ENCODE peak calls at places on chromosome 11, in six cellular contexts. S is fibroblast of lung, O is tibial nerve, E is bronchial epithelial cell, B is fibroblast of mammary gland, T is AG10803. R is an unnamed sample.

GRCh38 chr11:134261626-134262488 is 8.5 kb downstream of the ACAD8 start:
- DNase-seq in S (no peak), O (no peak), E (peak), B (peak), T (peak), R (no peak)

GRCh38 chr11:30573951-30574350 is 12.2 kb downstream of the MPPED2 start:
- DNase-seq in S (peak), O (no peak), E (peak), B (no peak), T (no peak), R (no peak)

GRCh38 chr11:128728767-128729587 is 35.1 kb downstream of the FLI1 start:
- DNase-seq in S (no peak), O (no peak), E (no peak), B (no peak), T (no peak), R (no peak)

GRCh38 chr11:43738600-43739409 is 58.3 kb downstream of the HSD17B12 start:
- DNase-seq in S (peak), O (no peak), E (peak), B (peak), T (peak), R (peak)

GRCh38 chr11:124970925-124971324 is 16.9 kb downstream of the CCDC15 start:
- DNase-seq in S (peak), O (no peak), E (peak), B (peak), T (peak), R (peak)

GRCh38 chr11:13238879-13239514 is 38.6 kb upstream of the BMAL1 start:
- DNase-seq in S (peak), O (no peak), E (peak), B (peak), T (peak), R (no peak)

GRCh38 chr11:3035333-3035732 is 21.9 kb downstream of the CARS1 start:
- DNase-seq in S (no peak), O (no peak), E (no peak), B (no peak), T (no peak), R (no peak)

GRCh38 chr11:11524436-11525038 is 97.3 kb downstream of the GALNT18 start:
- DNase-seq in S (no peak), O (no peak), E (peak), B (no peak), T (no peak), R (no peak)

GRCh38 chr11:103234974-103235373 is 125.7 kb downstream of the DYNC2H1 start:
- DNase-seq in S (peak), O (no peak), E (no peak), B (peak), T (peak), R (no peak)

GRCh38 chr11:46357483-46357936 is 10.2 kb downstream of the DGKZ start:
- DNase-seq in S (no peak), O (no peak), E (peak), B (no peak), T (no peak), R (peak)

GRCh38 chr11:6737872-6738466 is 33.8 kb downstream of the OR2AG2 start:
- DNase-seq in S (peak), O (no peak), E (peak), B (peak), T (peak), R (peak)
- TF ChIP-seq CTCF in S (peak), O (peak), E (peak), B (peak), T (peak), R (peak)

DNA sequence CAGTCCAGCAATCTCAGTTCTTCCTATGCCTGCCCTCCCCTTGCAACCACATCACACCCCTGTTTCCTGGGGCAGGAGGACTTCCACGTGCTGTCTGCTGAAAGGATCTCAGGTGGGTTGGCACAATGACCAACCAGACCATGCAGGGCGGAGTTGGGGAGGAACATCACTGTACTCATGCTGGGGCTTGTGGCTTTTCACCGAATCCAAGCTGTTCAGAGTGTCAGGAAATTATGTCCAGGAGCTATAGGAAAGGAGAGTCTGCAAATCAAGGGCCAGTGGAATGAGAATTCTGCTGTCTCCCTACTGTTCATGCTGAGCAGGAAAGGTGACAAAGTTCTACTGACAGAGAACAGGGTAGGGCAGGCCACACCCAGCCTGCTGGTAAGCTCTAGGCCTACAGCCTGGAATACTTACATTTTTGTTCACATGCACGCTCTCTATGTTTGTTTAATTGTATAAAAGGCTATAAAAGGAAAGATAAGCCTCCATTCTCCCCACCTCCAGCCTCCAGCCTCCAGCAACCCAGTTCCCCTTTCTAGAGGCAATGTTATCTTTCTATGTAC is 1.7 kb upstream of the PLAAT2 start:
- DNase-seq in S (no peak), O (no peak), E (peak), B (no peak), T (no peak), R (peak)
- TF ChIP-seq CTCF in S (no peak), O (no peak), E (no peak), B (no peak), T (no peak), R (no peak)

GRCh38 chr11:121421149-121421906 is 30.8 kb upstream of the SORL1 start:
- DNase-seq in S (no peak), O (no peak), E (peak), B (no peak), T (no peak), R (no peak)
- TF ChIP-seq CTCF in S (no peak), O (no peak), E (no peak), B (no peak), T (no peak), R (peak)

DNA sequence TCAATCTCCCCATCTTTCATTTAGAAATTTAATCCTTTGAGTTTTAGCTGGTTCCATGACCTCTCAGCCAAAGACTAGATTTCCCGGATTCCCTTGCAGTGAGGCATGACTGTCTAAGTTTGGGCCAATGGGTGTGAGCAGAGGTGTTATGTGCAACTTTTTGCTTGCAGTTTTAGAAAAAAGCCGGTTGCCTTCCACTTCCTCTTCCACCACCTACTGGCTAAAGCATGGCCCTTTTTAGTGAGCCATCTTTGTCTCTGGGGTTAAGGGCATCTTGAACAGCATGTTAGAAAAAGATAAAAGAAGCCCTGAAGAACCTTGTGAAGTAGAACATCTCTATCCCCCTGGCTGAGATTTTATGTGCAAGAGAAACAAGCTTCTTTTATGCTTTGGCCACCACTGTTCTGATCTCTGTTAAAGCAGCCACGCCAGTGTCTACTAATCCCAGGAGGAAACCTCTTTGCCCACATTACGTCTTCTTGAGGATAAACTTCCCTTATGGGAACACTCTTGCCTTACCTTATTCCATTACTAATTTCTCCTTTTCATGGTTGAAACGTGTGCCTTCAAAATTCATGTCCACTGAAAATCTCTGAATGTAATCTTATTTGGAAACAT is 279.9 kb downstream of the TENM4 start:
- DNase-seq in S (peak), O (no peak), E (no peak), B (peak), T (peak), R (peak)
- TF ChIP-seq CTCF in S (peak), O (no peak), E (no peak), B (peak), T (peak), R (no peak)

DNA sequence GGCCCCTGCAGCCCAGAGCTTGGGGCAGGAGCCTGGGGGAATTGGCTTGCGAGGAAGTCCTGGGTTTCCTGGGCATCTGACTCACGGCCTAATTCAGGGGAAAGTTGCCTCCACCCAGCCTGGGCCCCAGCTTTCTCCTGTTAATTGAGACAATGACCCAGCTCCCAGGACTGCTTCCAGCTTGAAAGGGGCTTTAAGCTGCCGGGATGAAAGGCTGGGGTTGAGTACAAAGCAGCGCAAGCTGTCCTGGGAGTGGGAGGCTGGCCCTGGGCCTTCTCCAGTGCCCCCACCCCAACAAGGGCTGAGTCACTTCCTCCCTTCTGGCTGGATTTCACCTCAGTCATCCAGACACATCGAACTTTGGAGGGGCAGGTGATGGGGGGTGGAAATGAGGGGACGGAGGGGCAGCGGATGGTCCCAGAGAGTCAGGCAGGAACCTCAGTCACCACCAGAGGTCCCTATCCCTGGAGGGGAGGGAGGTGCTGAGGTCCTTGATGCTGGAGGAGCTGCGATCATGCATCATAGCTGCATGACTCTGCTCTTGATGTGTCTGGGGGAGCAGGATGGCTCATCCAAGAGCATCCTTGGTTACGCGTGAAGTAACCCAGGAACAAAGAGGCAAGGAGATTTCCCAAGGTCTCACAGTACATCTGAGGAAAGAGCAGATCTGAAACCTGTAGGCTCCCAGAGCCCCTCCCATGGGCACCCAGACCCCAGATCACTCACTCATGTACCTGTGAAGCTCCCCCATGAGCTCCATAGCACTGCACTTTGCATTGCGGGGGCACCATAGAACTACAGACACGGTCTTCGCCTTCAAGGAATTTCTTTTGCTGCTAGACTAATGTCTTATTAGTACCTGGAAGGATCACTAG is 30.0 kb upstream of the OAF start:
- DNase-seq in S (peak), O (no peak), E (peak), B (peak), T (peak), R (peak)
- TF ChIP-seq CTCF in S (no peak), O (no peak), E (peak), B (peak), T (peak), R (no peak)

GRCh38 chr11:131349368-131350086 is 20.9 kb upstream of the NTM start:
- DNase-seq in S (no peak), O (no peak), E (no peak), B (no peak), T (no peak), R (no peak)
- TF ChIP-seq CTCF in S (no peak), O (no peak), E (no peak), B (no peak), T (no peak), R (no peak)